ENCODE peak calls at places on chromosome 12, in eight cellular contexts. V is HTR-8/SVneo; T is brain microvascular endothelial cell; U is AG04450; S is AG20443; Q is stimulated activated CD8-positive, alpha-beta memory T cell treated with anti-CD3 and anti-CD28 coated beads, Interleukin-4, amount 100 ng/mL, for 1 hour; D is BE2C; P is mucosa of gallbladder. L is an unnamed sample.

GRCh38 chr12:85805654-85806053 is 30.6 kb downstream of the RASSF9 start:
- DNase-seq in V (no peak), D (no peak), P (no peak), Q (no peak), U (no peak), S (peak; percentile 64), T (peak; percentile 66), L (no peak)

GRCh38 chr12:6215932-6216494 is 15.8 kb downstream of the CD9 start:
- DNase-seq in P (peak; percentile 90), Q (no peak), S (peak; percentile 90), U (no peak), V (peak; percentile 98), D (no peak), T (peak; percentile 69), L (peak; percentile 93)

GRCh38 chr12:47394070-47394469 is 311.8 kb downstream of the RPAP3 start:
- DNase-seq in P (no peak), U (no peak), Q (no peak), T (no peak), D (no peak), S (no peak), V (no peak), L (no peak)

GRCh38 chr12:3538691-3539030 is 47.7 kb downstream of the PRMT8 start:
- DNase-seq in U (no peak), D (no peak), P (no peak), S (no peak), Q (no peak), V (no peak), T (no peak), L (no peak)

GRCh38 chr12:30010071-30011052 is 226.6 kb upstream of the TMTC1 start:
- DNase-seq in T (no peak), U (no peak), D (no peak), P (no peak), Q (no peak), V (no peak), S (no peak), L (no peak)

GRCh38 chr12:30729547-30729946 is 25.2 kb downstream of the CAPRIN2 start:
- DNase-seq in D (no peak), U (no peak), S (no peak), P (no peak), T (no peak), Q (no peak), V (no peak), L (no peak)

GRCh38 chr12:92593734-92594402 is 108.9 kb upstream of the PLEKHG7 start:
- DNase-seq in V (peak; percentile 59), D (no peak), Q (peak; percentile 68), S (peak; percentile 83), T (peak; percentile 98), P (peak; percentile 65), U (no peak), L (peak; percentile 92)

GRCh38 chr12:30828686-30829085 is 73.9 kb upstream of the CAPRIN2 start:
- DNase-seq in D (no peak), U (no peak), P (no peak), T (no peak), V (no peak), Q (no peak), S (no peak), L (no peak)

GRCh38 chr12:107544947-107545346 is 140.7 kb upstream of the PWP1 start:
- DNase-seq in V (no peak), Q (no peak), T (no peak), D (no peak), P (no peak), U (no peak), S (peak; percentile 44), L (no peak)

GRCh38 chr12:131620520-131620919 is 90.4 kb upstream of the SFSWAP start:
- DNase-seq in T (no peak), P (no peak), V (no peak), U (no peak), S (no peak), Q (no peak), D (peak; percentile 37), L (no peak)

GRCh38 chr12:124747426-124748161 is 116.1 kb downstream of the SCARB1 start:
- DNase-seq in T (peak; percentile 56), D (no peak), V (peak; percentile 71), U (no peak), P (no peak), S (peak; percentile 80), Q (no peak), L (peak; percentile 92)

GRCh38 chr12:5184159-5184558 is 140.5 kb downstream of the KCNA5 start:
- DNase-seq in V (no peak), Q (no peak), P (no peak), T (no peak), S (no peak), D (no peak), U (no peak), L (peak; percentile 45)

GRCh38 chr12:25436206-25436912 is 116.7 kb downstream of the LMNTD1 start:
- DNase-seq in T (peak; percentile 58), P (peak; percentile 48), V (peak; percentile 69), Q (no peak), S (peak; percentile 70), U (peak; percentile 67), D (peak; percentile 41), L (peak; percentile 78)

GRCh38 chr12:95857151-95857550 is 1.6 kb upstream of the SNRPF start:
- DNase-seq in D (no peak), P (no peak), V (no peak), T (no peak), U (no peak), S (no peak), Q (no peak), L (no peak)

GRCh38 chr12:112087055-112087850 is 21.3 kb downstream of the NAA25 start:
- DNase-seq in Q (no peak), U (no peak), T (no peak), V (no peak), D (no peak), P (no peak), S (no peak), L (no peak)

GRCh38 chr12:39102474-39103209 is 197.3 kb upstream of the CPNE8 start:
- DNase-seq in V (no peak), U (no peak), Q (no peak), T (no peak), S (peak; percentile 18), D (no peak), P (no peak), L (no peak)

GRCh38 chr12:20716037-20716436 is 20.9 kb downstream of the SLCO1C1 start:
- DNase-seq in P (no peak), S (no peak), D (no peak), U (no peak), T (no peak), Q (no peak), V (no peak), L (no peak)

GRCh38 chr12:6961695-6962284 is 8.7 kb downstream of the PHB2 start:
- DNase-seq in D (peak; percentile 90), U (no peak), S (peak; percentile 82), V (peak; percentile 67), Q (no peak), T (peak; percentile 74), P (peak; percentile 46), L (peak; percentile 45)

GRCh38 chr12:109710747-109711595 is 2.7 kb upstream of the FAM222A start:
- DNase-seq in Q (no peak), U (no peak), S (peak; percentile 27), D (peak; percentile 44), P (peak; percentile 30), V (no peak), T (peak; percentile 74), L (peak; percentile 75)

GRCh38 chr12:92784795-92785562 is 82.2 kb downstream of the PLEKHG7 start:
- DNase-seq in Q (no peak), D (peak; percentile 27), P (no peak), V (peak; percentile 64), S (peak; percentile 43), T (peak; percentile 71), U (peak; percentile 55), L (peak; percentile 77)

GRCh38 chr12:104680070-104680469 is 223.3 kb downstream of the CHST11 start:
- DNase-seq in D (peak; percentile 31), V (no peak), P (no peak), U (no peak), S (no peak), Q (no peak), T (no peak), L (peak; percentile 15)

GRCh38 chr12:84910549-84911241 is 1.9 kb downstream of the SLC6A15 start:
- DNase-seq in Q (no peak), V (no peak), P (no peak), S (peak; percentile 6), D (peak; percentile 35), U (no peak), T (peak; percentile 51), L (no peak)

GRCh38 chr12:95185834-95186233 is 31.4 kb downstream of the FGD6 start:
- DNase-seq in U (no peak), T (no peak), V (no peak), P (no peak), S (no peak), D (no peak), Q (no peak), L (no peak)

GRCh38 chr12:49093746-49094103 is 876 bp downstream of the DHH start:
- DNase-seq in V (no peak), Q (no peak), S (peak; percentile 30), T (no peak), P (no peak), D (no peak), U (no peak), L (no peak)

GRCh38 chr12:93101367-93101766 is 172.3 kb upstream of the EEA1 start:
- DNase-seq in U (no peak), P (no peak), S (no peak), D (no peak), V (no peak), T (no peak), Q (no peak), L (no peak)

GRCh38 chr12:65615091-65615490 is 209.2 kb upstream of the HMGA2 start:
- DNase-seq in U (peak; percentile 83), P (no peak), S (peak; percentile 68), T (peak; percentile 74), D (no peak), Q (no peak), V (no peak), L (peak; percentile 79)